ENCODE peak calls at places on chromosome 12, in four cellular contexts. N is heart left ventricle; I is CD4-positive, alpha-beta T cell; V is left ventricle myocardium inferior. U is an unnamed sample.

GRCh38 chr12:8465597-8465996 is 9.8 kb downstream of the CLEC6A start:
- DNase-seq in V (no peak), N (no peak), I (no peak), U (no peak)

GRCh38 chr12:47082963-47083621 is 3.3 kb upstream of the AMIGO2 start:
- DNase-seq in V (no peak), N (no peak), I (no peak), U (no peak)

GRCh38 chr12:59194794-59195193 is 274.5 kb upstream of the LRIG3 start:
- DNase-seq in N (no peak), I (no peak), V (no peak), U (no peak)

GRCh38 chr12:70722584-70723343 is 85.5 kb upstream of the PTPRB start:
- DNase-seq in I (no peak), V (no peak), N (no peak), U (no peak)

GRCh38 chr12:124904306-124905098 is 9.9 kb downstream of the UBC start:
- DNase-seq in I (no peak), V (peak; percentile 83), N (peak; percentile 89), U (peak; percentile 77)

GRCh38 chr12:118107694-118108093 is 3.9 kb upstream of the VSIG10 start:
- DNase-seq in N (no peak), I (no peak), V (no peak), U (no peak)

GRCh38 chr12:124308741-124309140 is 13.8 kb downstream of the RFLNA start:
- DNase-seq in N (peak; percentile 32), V (no peak), I (no peak), U (no peak)

GRCh38 chr12:95700316-95700785 is 90.2 kb downstream of the NTN4 start:
- DNase-seq in V (no peak), I (no peak), N (no peak), U (no peak)

GRCh38 chr12:67630373-67631088 is 18.0 kb upstream of the DYRK2 start:
- DNase-seq in V (no peak), I (peak; percentile 67), N (peak; percentile 66), U (no peak)

GRCh38 chr12:17266856-17267255 is 660.9 kb upstream of the LMO3 start:
- DNase-seq in V (no peak), I (no peak), N (no peak), U (no peak)

GRCh38 chr12:6538420-6539275 is 4.3 kb downstream of the GAPDH start:
- DNase-seq in V (no peak), N (no peak), I (no peak), U (no peak)

GRCh38 chr12:124236651-124237050 is 58.2 kb upstream of the RFLNA start:
- DNase-seq in V (no peak), I (no peak), N (no peak), U (no peak)

GRCh38 chr12:119835068-119835467 is 42.1 kb downstream of the CIT start:
- DNase-seq in I (no peak), N (no peak), V (no peak), U (no peak)

GRCh38 chr12:94062796-94063635 is 85.4 kb upstream of the PLXNC1 start:
- DNase-seq in V (no peak), N (no peak), I (no peak), U (no peak)

GRCh38 chr12:131386167-131386521 is 324.7 kb upstream of the SFSWAP start:
- DNase-seq in N (no peak), I (no peak), V (no peak), U (no peak)

GRCh38 chr12:65792724-65793123 is 31.6 kb upstream of the HMGA2 start:
- DNase-seq in V (no peak), I (no peak), N (no peak), U (no peak)

DNA sequence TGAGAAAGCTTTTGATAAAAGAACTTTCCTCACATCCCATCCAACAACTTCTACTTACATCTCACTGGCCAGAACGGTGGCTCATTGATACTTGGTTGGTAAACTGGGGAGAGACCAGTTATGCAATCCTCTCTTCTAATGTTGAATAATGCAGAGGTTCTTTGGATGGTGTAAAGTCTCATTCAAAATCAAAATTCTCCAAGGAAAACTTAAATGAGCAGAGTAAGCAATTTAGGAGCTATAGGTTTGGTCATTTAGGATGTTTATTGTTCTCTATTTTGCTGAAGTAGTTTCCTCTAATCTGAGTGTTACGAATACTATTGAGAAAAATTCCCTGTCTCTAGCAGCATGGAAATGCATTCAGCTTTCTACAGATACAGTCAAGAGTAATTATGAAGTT is 26.5 kb upstream of the STK38L start:
- DNase-seq in N (no peak), V (no peak), I (no peak), U (no peak)
- H3K27ac ChIP-seq in N (no peak overlapping the region), V (no peak overlapping the region), I (no peak overlapping the region), U (no peak overlapping the region)

DNA sequence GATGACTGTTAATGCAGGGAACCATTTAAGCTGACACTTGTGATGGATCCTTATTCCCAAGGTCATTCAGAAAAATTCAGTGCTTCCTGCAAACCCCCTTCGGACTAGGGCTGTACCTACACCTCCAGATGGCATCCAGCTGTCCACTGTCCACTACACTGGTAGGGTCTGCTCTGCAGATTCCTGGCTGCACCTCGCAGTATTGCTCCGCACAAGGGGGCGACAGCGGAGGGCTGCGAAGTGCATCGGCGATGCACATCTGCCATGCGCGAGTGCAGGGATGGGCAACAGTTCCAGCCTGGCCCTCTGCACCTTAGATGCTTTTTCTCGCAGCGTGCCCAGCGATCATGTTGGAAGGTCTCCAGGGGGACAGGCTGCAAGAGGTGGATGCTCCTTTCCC is 55.5 kb downstream of the KCNA5 start:
- DNase-seq in N (no peak), V (no peak), I (no peak), U (no peak)
- H3K27me3 ChIP-seq in N (no peaks in the 10 kb centered on the region), V (peaks cover 71% of the 10 kb centered on the region), I (peaks cover under 1% of the 10 kb centered on the region), U (peaks cover 3% of the 10 kb centered on the region)

GRCh38 chr12:49708851-49709250 is 1.6 kb upstream of the FMNL3 start:
- DNase-seq in N (no peak), I (no peak), V (no peak), U (no peak)

GRCh38 chr12:49707127-49707811 is at the start of gene FMNL3:
- DNase-seq in V (peak; percentile 99), N (peak; percentile 100), I (peak; percentile 98), U (peak; percentile 96)

GRCh38 chr12:49706351-49707126 is 666 bp downstream of the FMNL3 start:
- DNase-seq in I (peak; percentile 9), V (peak; percentile 42), N (peak; percentile 70), U (peak; percentile 49)

GRCh38 chr12:49705479-49706267 is 1.5 kb downstream of the FMNL3 start:
- DNase-seq in V (peak; percentile 29), I (no peak), N (peak; percentile 75), U (no peak)

GRCh38 chr12:49707812-49708147 is 575 bp upstream of the FMNL3 start:
- DNase-seq in N (no peak), V (no peak), I (no peak), U (peak; percentile 5)
- TF ChIP-seq CTCF in N (no peak), V (peak; percentile 2), I (no peak), U (no peak)

GRCh38 chr12:57160741-57161140 is 13.3 kb upstream of the LRP1-AS start:
- DNase-seq in V (no peak), I (no peak), N (no peak), U (no peak)
- H3K27ac ChIP-seq in V (no peak overlapping the region), I (no peak overlapping the region), N (no peak overlapping the region), U (no peak overlapping the region)

GRCh38 chr12:54030442-54030801 is 2.2 kb downstream of the HOXC6 start:
- DNase-seq in I (no peak), V (no peak), N (no peak), U (no peak)
- H3K27me3 ChIP-seq in I (peaks cover 98% of the 10 kb centered on the region), V (peaks cover 100% of the 10 kb centered on the region), N (peaks cover 100% of the 10 kb centered on the region), U (peaks cover 98% of the 10 kb centered on the region)

GRCh38 chr12:103397536-103397935 is 98.2 kb downstream of the C12orf42 start:
- DNase-seq in N (no peak), V (no peak), I (no peak), U (no peak)

GRCh38 chr12:103399986-103400385 is 95.8 kb downstream of the C12orf42 start:
- DNase-seq in I (no peak), N (no peak), V (no peak), U (no peak)

GRCh38 chr12:103401421-103401820 is 94.3 kb downstream of the C12orf42 start:
- DNase-seq in V (no peak), I (no peak), N (no peak), U (no peak)
- TF ChIP-seq CTCF in V (no peak), I (no peak), N (no peak), U (no peak)

U was measured in dorsolateral prefrontal cortex.